ENCODE peak calls at places on chromosomes 2 and 18, in seven cellular contexts. One of them, this sample, is unnamed. For H3K79me1, the result is how much of the 10 kb centered on the place peaks cover.

GRCh38 chr2:101387151-101387807 is at the start of gene CREG2:
- DNase-seq in H9: peak
- DNase-seq in trophoblast cell: peak
- DNase-seq in H1: peak
- DNase-seq in mesendoderm: peak
- DNase-seq in IMR-90: peak
- DNase-seq in neuronal stem cell: peak
- DNase-seq in this sample: peak

GRCh38 chr2:66389651-66390131 is 45.2 kb upstream of the MEIS1 start:
- DNase-seq in H9: no peak
- DNase-seq in trophoblast cell: no peak
- DNase-seq in H1: no peak
- DNase-seq in mesendoderm: peak
- DNase-seq in IMR-90: no peak
- DNase-seq in neuronal stem cell: no peak
- DNase-seq in this sample: peak

GRCh38 chr2:222756362-222756831 is 84.9 kb downstream of the MOGAT1 start:
- DNase-seq in H9: no peak
- DNase-seq in trophoblast cell: peak
- DNase-seq in H1: no peak
- DNase-seq in mesendoderm: no peak
- DNase-seq in IMR-90: no peak
- DNase-seq in neuronal stem cell: no peak
- DNase-seq in this sample: no peak

GRCh38 chr2:58466803-58467202 is 225.7 kb upstream of the FANCL start:
- DNase-seq in H9: no peak
- DNase-seq in trophoblast cell: no peak
- DNase-seq in H1: no peak
- DNase-seq in mesendoderm: no peak
- DNase-seq in IMR-90: no peak
- DNase-seq in neuronal stem cell: no peak
- DNase-seq in this sample: no peak

GRCh38 chr2:15814946-15815345 is 125.4 kb upstream of the MYCN start:
- DNase-seq in H9: no peak
- DNase-seq in trophoblast cell: no peak
- DNase-seq in H1: no peak
- DNase-seq in mesendoderm: no peak
- DNase-seq in IMR-90: no peak
- DNase-seq in neuronal stem cell: no peak
- DNase-seq in this sample: no peak

GRCh38 chr2:153477641-153478288 is 797 bp downstream of the RPRM start:
- DNase-seq in H9: peak
- DNase-seq in trophoblast cell: no peak
- DNase-seq in H1: no peak
- DNase-seq in mesendoderm: peak
- DNase-seq in IMR-90: no peak
- DNase-seq in neuronal stem cell: no peak
- DNase-seq in this sample: no peak

GRCh38 chr18:36828157-36828629 is 609 bp downstream of the TPGS2 start:
- DNase-seq in H9: peak
- DNase-seq in trophoblast cell: peak
- DNase-seq in H1: no peak
- DNase-seq in mesendoderm: peak
- DNase-seq in IMR-90: peak
- DNase-seq in neuronal stem cell: peak
- DNase-seq in this sample: peak

GRCh38 chr2:146701183-146701582 is 1143.6 kb upstream of the ACVR2A start:
- DNase-seq in H9: peak
- DNase-seq in trophoblast cell: no peak
- DNase-seq in H1: peak
- DNase-seq in mesendoderm: peak
- DNase-seq in IMR-90: no peak
- DNase-seq in neuronal stem cell: no peak
- DNase-seq in this sample: no peak

GRCh38 chr18:6509417-6510198 is 94.9 kb upstream of the L3MBTL4 start:
- DNase-seq in H9: no peak
- DNase-seq in trophoblast cell: peak
- DNase-seq in H1: no peak
- DNase-seq in mesendoderm: peak
- DNase-seq in IMR-90: no peak
- DNase-seq in neuronal stem cell: no peak
- DNase-seq in this sample: peak

GRCh38 chr2:183244300-183244849 is 120.1 kb downstream of the NUP35 start:
- DNase-seq in H9: peak
- DNase-seq in trophoblast cell: no peak
- DNase-seq in H1: no peak
- DNase-seq in mesendoderm: peak
- DNase-seq in IMR-90: no peak
- DNase-seq in neuronal stem cell: no peak
- DNase-seq in this sample: no peak

GRCh38 chr2:107775171-107775570 is 51.5 kb upstream of the RGPD4 start:
- DNase-seq in H9: no peak
- DNase-seq in trophoblast cell: no peak
- DNase-seq in H1: no peak
- DNase-seq in mesendoderm: no peak
- DNase-seq in IMR-90: no peak
- DNase-seq in neuronal stem cell: no peak
- DNase-seq in this sample: no peak

GRCh38 chr2:69095246-69095645 is 82.3 kb downstream of the ANTXR1 start:
- DNase-seq in H9: no peak
- DNase-seq in trophoblast cell: peak
- DNase-seq in H1: no peak
- DNase-seq in mesendoderm: no peak
- DNase-seq in IMR-90: peak
- DNase-seq in neuronal stem cell: no peak
- DNase-seq in this sample: peak

GRCh38 chr2:68027959-68028358 is 34.8 kb downstream of the C1D start:
- DNase-seq in H9: no peak
- DNase-seq in trophoblast cell: no peak
- DNase-seq in H1: no peak
- DNase-seq in mesendoderm: no peak
- DNase-seq in IMR-90: peak
- DNase-seq in neuronal stem cell: no peak
- DNase-seq in this sample: no peak

GRCh38 chr2:88100489-88100858 is 27.4 kb downstream of the FABP1 start:
- DNase-seq in H9: no peak
- DNase-seq in trophoblast cell: no peak
- DNase-seq in H1: no peak
- DNase-seq in mesendoderm: no peak
- DNase-seq in IMR-90: no peak
- DNase-seq in neuronal stem cell: no peak
- DNase-seq in this sample: no peak

GRCh38 chr2:129658430-129658829 is 321.0 kb upstream of the RAB6C start:
- DNase-seq in H9: no peak
- DNase-seq in trophoblast cell: no peak
- DNase-seq in H1: no peak
- DNase-seq in mesendoderm: no peak
- DNase-seq in IMR-90: no peak
- DNase-seq in neuronal stem cell: no peak
- DNase-seq in this sample: no peak

GRCh38 chr2:177172034-177172880 is 40.3 kb upstream of the HNRNPA3 start:
- DNase-seq in H9: no peak
- DNase-seq in trophoblast cell: peak
- DNase-seq in H1: no peak
- DNase-seq in mesendoderm: peak
- DNase-seq in IMR-90: peak
- DNase-seq in neuronal stem cell: no peak
- DNase-seq in this sample: peak

DNA sequence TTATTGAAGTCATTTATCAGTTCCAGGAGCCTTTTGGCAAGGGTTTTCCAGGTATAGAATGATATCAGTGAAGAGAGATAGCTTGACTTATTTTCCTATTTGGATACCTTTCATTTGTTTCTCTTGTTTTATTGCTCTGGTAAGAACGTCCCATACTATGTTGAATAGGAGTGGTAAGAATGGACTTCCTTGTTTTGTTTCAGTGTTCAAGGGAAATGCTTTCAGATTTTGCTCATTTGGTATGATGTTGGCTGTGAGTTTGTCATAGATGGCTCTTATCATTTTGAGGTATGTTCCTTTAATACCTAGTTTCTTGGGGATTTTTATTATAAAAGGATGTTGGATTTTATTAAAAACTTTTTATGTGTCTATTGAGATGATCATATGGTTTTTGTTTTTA is 87.1 kb upstream of the EPAS1 start:
- DNase-seq in H9: no peak
- DNase-seq in trophoblast cell: no peak
- DNase-seq in H1: no peak
- DNase-seq in mesendoderm: no peak
- DNase-seq in IMR-90: no peak
- DNase-seq in neuronal stem cell: no peak
- DNase-seq in this sample: no peak
- H3K9ac ChIP-seq in H9: no peak
- H3K9ac ChIP-seq in trophoblast cell: no peak
- H3K9ac ChIP-seq in H1: no peak
- H3K9ac ChIP-seq in mesendoderm: no peak
- H3K9ac ChIP-seq in IMR-90: no peak
- H3K9ac ChIP-seq in neuronal stem cell: no peak
- H3K9ac ChIP-seq in this sample: no peak

GRCh38 chr2:8691859-8692437 is 10.1 kb downstream of the ID2 start:
- DNase-seq in H9: no peak
- DNase-seq in trophoblast cell: no peak
- DNase-seq in H1: no peak
- DNase-seq in mesendoderm: no peak
- DNase-seq in IMR-90: no peak
- DNase-seq in neuronal stem cell: no peak
- DNase-seq in this sample: no peak

GRCh38 chr2:8694737-8695136 is 12.9 kb downstream of the ID2 start:
- DNase-seq in H9: no peak
- DNase-seq in trophoblast cell: peak
- DNase-seq in H1: no peak
- DNase-seq in mesendoderm: no peak
- DNase-seq in IMR-90: peak
- DNase-seq in neuronal stem cell: no peak
- DNase-seq in this sample: peak

GRCh38 chr2:8697190-8697589 is 15.3 kb downstream of the ID2 start:
- DNase-seq in H9: no peak
- DNase-seq in trophoblast cell: no peak
- DNase-seq in H1: no peak
- DNase-seq in mesendoderm: no peak
- DNase-seq in IMR-90: no peak
- DNase-seq in neuronal stem cell: no peak
- DNase-seq in this sample: no peak

GRCh38 chr2:8692783-8693768 is 11.2 kb downstream of the ID2 start:
- DNase-seq in H9: peak
- DNase-seq in trophoblast cell: peak
- DNase-seq in H1: no peak
- DNase-seq in mesendoderm: peak
- DNase-seq in IMR-90: no peak
- DNase-seq in neuronal stem cell: peak
- DNase-seq in this sample: no peak
- H3K79me1 ChIP-seq in H9: under half
- H3K79me1 ChIP-seq in trophoblast cell: under half
- H3K79me1 ChIP-seq in H1: under half
- H3K79me1 ChIP-seq in mesendoderm: under half
- H3K79me1 ChIP-seq in IMR-90: under half
- H3K79me1 ChIP-seq in neuronal stem cell: under half
- H3K79me1 ChIP-seq in this sample: under half

GRCh38 chr18:80249217-80250093 is 2.1 kb upstream of the PARD6G start:
- DNase-seq in H9: no peak
- DNase-seq in trophoblast cell: no peak
- DNase-seq in H1: no peak
- DNase-seq in mesendoderm: no peak
- DNase-seq in IMR-90: peak
- DNase-seq in neuronal stem cell: no peak
- DNase-seq in this sample: no peak

GRCh38 chr18:80247403-80247916 is at the start of gene PARD6G:
- DNase-seq in H9: peak
- DNase-seq in trophoblast cell: peak
- DNase-seq in H1: no peak
- DNase-seq in mesendoderm: peak
- DNase-seq in IMR-90: peak
- DNase-seq in neuronal stem cell: peak
- DNase-seq in this sample: peak

GRCh38 chr18:80244956-80245730 is 2.2 kb downstream of the PARD6G start:
- DNase-seq in H9: no peak
- DNase-seq in trophoblast cell: peak
- DNase-seq in H1: no peak
- DNase-seq in mesendoderm: no peak
- DNase-seq in IMR-90: no peak
- DNase-seq in neuronal stem cell: no peak
- DNase-seq in this sample: no peak

GRCh38 chr18:80245781-80246655 is 1.3 kb downstream of the PARD6G start:
- DNase-seq in H9: peak
- DNase-seq in trophoblast cell: peak
- DNase-seq in H1: no peak
- DNase-seq in mesendoderm: peak
- DNase-seq in IMR-90: no peak
- DNase-seq in neuronal stem cell: peak
- DNase-seq in this sample: no peak

DNA sequence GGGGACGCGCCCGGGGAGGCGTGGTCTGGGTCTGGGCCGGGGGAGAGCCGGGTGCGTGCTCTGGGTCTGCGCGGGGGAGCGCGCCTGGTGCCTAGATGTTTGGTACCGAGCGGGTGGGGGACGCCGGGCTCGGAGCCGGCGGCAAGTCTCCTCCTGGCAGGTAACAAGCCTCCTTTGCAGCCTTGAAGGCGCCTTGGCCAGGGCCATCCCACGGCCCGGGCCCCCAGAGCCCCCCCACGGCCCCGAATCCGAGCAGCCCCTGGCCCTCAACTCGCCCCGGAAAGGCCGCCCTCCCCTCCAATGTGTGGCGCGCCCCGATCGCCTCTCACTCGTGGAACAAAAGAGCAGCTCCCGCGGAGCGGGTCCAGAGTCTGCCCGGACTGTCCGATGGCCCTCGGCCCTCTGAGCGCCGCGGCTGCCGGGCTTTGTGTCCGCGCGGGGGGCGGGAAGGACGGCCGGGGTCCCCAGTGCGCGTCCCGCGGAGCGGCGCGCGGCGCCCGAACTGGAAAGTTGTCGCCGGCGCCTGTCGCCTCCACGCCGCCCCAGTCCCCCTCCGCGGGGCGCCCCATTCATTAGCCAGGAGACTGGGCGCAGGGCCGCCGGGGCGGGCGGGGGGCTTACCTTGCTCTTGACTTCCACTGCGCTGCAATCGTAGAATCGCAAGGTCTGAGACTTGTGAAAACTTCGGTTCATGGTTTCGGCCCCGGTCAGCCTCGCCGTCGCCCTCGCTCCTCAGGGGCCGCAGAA is 485 bp downstream of the PARD6G start:
- DNase-seq in H9: peak
- DNase-seq in trophoblast cell: peak
- DNase-seq in H1: no peak
- DNase-seq in mesendoderm: peak
- DNase-seq in IMR-90: no peak
- DNase-seq in neuronal stem cell: peak
- DNase-seq in this sample: peak
- H3K9ac ChIP-seq in H9: no peak
- H3K9ac ChIP-seq in trophoblast cell: peak
- H3K9ac ChIP-seq in H1: peak
- H3K9ac ChIP-seq in mesendoderm: peak
- H3K9ac ChIP-seq in IMR-90: peak
- H3K9ac ChIP-seq in neuronal stem cell: peak
- H3K9ac ChIP-seq in this sample: peak

DNA sequence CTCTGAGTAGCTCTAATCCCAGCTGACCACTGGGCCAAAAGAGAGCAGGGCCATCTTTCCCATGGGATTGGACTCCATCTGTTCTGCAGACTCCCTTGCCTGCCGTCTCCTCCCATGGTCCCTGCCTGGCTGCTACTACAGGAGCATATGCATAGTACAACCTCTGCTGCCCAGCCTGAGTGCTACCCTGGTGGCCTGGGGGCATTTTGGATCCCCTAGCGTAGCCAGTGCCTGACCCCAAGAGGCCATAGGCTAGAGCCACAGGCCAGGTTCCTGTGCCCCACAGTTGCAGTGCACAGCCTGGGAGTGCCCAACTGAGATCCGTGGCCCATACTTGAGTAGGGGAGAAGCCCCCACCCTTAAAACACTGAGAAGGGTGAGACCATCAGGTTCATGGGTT is 280.3 kb downstream of the CCDC85A start:
- DNase-seq in H9: no peak
- DNase-seq in trophoblast cell: no peak
- DNase-seq in H1: no peak
- DNase-seq in mesendoderm: no peak
- DNase-seq in IMR-90: no peak
- DNase-seq in neuronal stem cell: no peak
- DNase-seq in this sample: no peak
- H3K79me1 ChIP-seq in H9: under half
- H3K79me1 ChIP-seq in trophoblast cell: under half
- H3K79me1 ChIP-seq in H1: under half
- H3K79me1 ChIP-seq in mesendoderm: under half
- H3K79me1 ChIP-seq in IMR-90: under half
- H3K79me1 ChIP-seq in neuronal stem cell: under half
- H3K79me1 ChIP-seq in this sample: under half

This sample was measured in mesenchymal stem cell.